ENCODE peak calls at places on chromosomes 5 and 9, in nine cellular contexts. One of them, this sample, is unnamed.

GRCh38 chr5:15959560-15960164 is 219.9 kb downstream of the MARCHF11 start:
- DNase-seq in IMR-90: no peak
- DNase-seq in sigmoid colon: no peak
- DNase-seq in AG09309: no peak
- DNase-seq in lung microvascular endothelial cell: no peak
- DNase-seq in kidney tubule cell: no peak
- DNase-seq in brain microvascular endothelial cell: no peak
- DNase-seq in T follicular helper cell: no peak
- DNase-seq in GM23248: no peak
- DNase-seq in this sample: no peak

GRCh38 chr5:71695069-71695468 is 24.0 kb upstream of the CARTPT start:
- DNase-seq in IMR-90: no peak
- DNase-seq in sigmoid colon: no peak
- DNase-seq in AG09309: no peak
- DNase-seq in lung microvascular endothelial cell: no peak
- DNase-seq in kidney tubule cell: no peak
- DNase-seq in brain microvascular endothelial cell: no peak
- DNase-seq in T follicular helper cell: no peak
- DNase-seq in GM23248: no peak
- DNase-seq in this sample: no peak

GRCh38 chr5:100777680-100778281 is 125.3 kb downstream of the ST8SIA4 start:
- DNase-seq in IMR-90: peak; percentile 89
- DNase-seq in sigmoid colon: no peak
- DNase-seq in AG09309: peak; percentile 41
- DNase-seq in lung microvascular endothelial cell: peak; percentile 41
- DNase-seq in kidney tubule cell: peak; percentile 74
- DNase-seq in brain microvascular endothelial cell: peak; percentile 75
- DNase-seq in T follicular helper cell: no peak
- DNase-seq in GM23248: peak; percentile 86
- DNase-seq in this sample: no peak

GRCh38 chr5:53006920-53007890 is 18.1 kb downstream of the ITGA2 start:
- DNase-seq in IMR-90: no peak
- DNase-seq in sigmoid colon: no peak
- DNase-seq in AG09309: no peak
- DNase-seq in lung microvascular endothelial cell: peak; percentile 52
- DNase-seq in kidney tubule cell: no peak
- DNase-seq in brain microvascular endothelial cell: no peak
- DNase-seq in T follicular helper cell: no peak
- DNase-seq in GM23248: peak; percentile 62
- DNase-seq in this sample: no peak

GRCh38 chr5:147446528-147446927 is 63.3 kb downstream of the DPYSL3 start:
- DNase-seq in IMR-90: peak; percentile 34
- DNase-seq in sigmoid colon: peak; percentile 78
- DNase-seq in AG09309: no peak
- DNase-seq in lung microvascular endothelial cell: no peak
- DNase-seq in kidney tubule cell: no peak
- DNase-seq in brain microvascular endothelial cell: no peak
- DNase-seq in T follicular helper cell: no peak
- DNase-seq in GM23248: peak; percentile 48
- DNase-seq in this sample: no peak

GRCh38 chr5:128213340-128213739 is 129.8 kb downstream of the SLC12A2 start:
- DNase-seq in IMR-90: peak; percentile 77
- DNase-seq in sigmoid colon: no peak
- DNase-seq in AG09309: no peak
- DNase-seq in lung microvascular endothelial cell: peak; percentile 83
- DNase-seq in kidney tubule cell: peak; percentile 72
- DNase-seq in brain microvascular endothelial cell: peak; percentile 65
- DNase-seq in T follicular helper cell: peak; percentile 16
- DNase-seq in GM23248: peak; percentile 80
- DNase-seq in this sample: no peak

GRCh38 chr5:24068507-24068906 is 561.1 kb downstream of the PRDM9 start:
- DNase-seq in IMR-90: no peak
- DNase-seq in sigmoid colon: no peak
- DNase-seq in AG09309: no peak
- DNase-seq in lung microvascular endothelial cell: no peak
- DNase-seq in kidney tubule cell: no peak
- DNase-seq in brain microvascular endothelial cell: no peak
- DNase-seq in T follicular helper cell: no peak
- DNase-seq in GM23248: no peak
- DNase-seq in this sample: no peak

GRCh38 chr5:635321-636055 is 23.3 kb downstream of the CEP72 start:
- DNase-seq in IMR-90: no peak
- DNase-seq in sigmoid colon: no peak
- DNase-seq in AG09309: no peak
- DNase-seq in lung microvascular endothelial cell: no peak
- DNase-seq in kidney tubule cell: no peak
- DNase-seq in brain microvascular endothelial cell: no peak
- DNase-seq in T follicular helper cell: no peak
- DNase-seq in GM23248: no peak
- DNase-seq in this sample: peak; percentile 28

GRCh38 chr5:133226186-133226585 is 174.4 kb downstream of the HSPA4 start:
- DNase-seq in IMR-90: no peak
- DNase-seq in sigmoid colon: peak; percentile 25
- DNase-seq in AG09309: no peak
- DNase-seq in lung microvascular endothelial cell: no peak
- DNase-seq in kidney tubule cell: no peak
- DNase-seq in brain microvascular endothelial cell: no peak
- DNase-seq in T follicular helper cell: no peak
- DNase-seq in GM23248: no peak
- DNase-seq in this sample: no peak

GRCh38 chr9:131049829-131050715 is 41.1 kb downstream of the LAMC3 start:
- DNase-seq in IMR-90: no peak
- DNase-seq in sigmoid colon: no peak
- DNase-seq in AG09309: no peak
- DNase-seq in lung microvascular endothelial cell: no peak
- DNase-seq in kidney tubule cell: no peak
- DNase-seq in brain microvascular endothelial cell: no peak
- DNase-seq in T follicular helper cell: no peak
- DNase-seq in GM23248: no peak
- DNase-seq in this sample: no peak

GRCh38 chr9:111294691-111295451 is 35.2 kb downstream of the OR2K2 start:
- DNase-seq in IMR-90: no peak
- DNase-seq in sigmoid colon: no peak
- DNase-seq in AG09309: no peak
- DNase-seq in lung microvascular endothelial cell: no peak
- DNase-seq in kidney tubule cell: no peak
- DNase-seq in brain microvascular endothelial cell: no peak
- DNase-seq in T follicular helper cell: no peak
- DNase-seq in GM23248: no peak
- DNase-seq in this sample: no peak

GRCh38 chr5:55856511-55857246 is 5.5 kb downstream of the IL31RA start:
- DNase-seq in IMR-90: no peak
- DNase-seq in sigmoid colon: no peak
- DNase-seq in AG09309: no peak
- DNase-seq in lung microvascular endothelial cell: peak; percentile 51
- DNase-seq in kidney tubule cell: no peak
- DNase-seq in brain microvascular endothelial cell: no peak
- DNase-seq in T follicular helper cell: no peak
- DNase-seq in GM23248: no peak
- DNase-seq in this sample: no peak

GRCh38 chr9:2496934-2497333 is 124.7 kb upstream of the VLDLR start:
- DNase-seq in IMR-90: no peak
- DNase-seq in sigmoid colon: no peak
- DNase-seq in AG09309: no peak
- DNase-seq in lung microvascular endothelial cell: no peak
- DNase-seq in kidney tubule cell: no peak
- DNase-seq in brain microvascular endothelial cell: no peak
- DNase-seq in T follicular helper cell: no peak
- DNase-seq in GM23248: peak; percentile 17
- DNase-seq in this sample: no peak

GRCh38 chr5:142432961-142433360 is 108.1 kb upstream of the SPRY4 start:
- DNase-seq in IMR-90: no peak
- DNase-seq in sigmoid colon: no peak
- DNase-seq in AG09309: no peak
- DNase-seq in lung microvascular endothelial cell: no peak
- DNase-seq in kidney tubule cell: peak; percentile 12
- DNase-seq in brain microvascular endothelial cell: no peak
- DNase-seq in T follicular helper cell: peak; percentile 31
- DNase-seq in GM23248: no peak
- DNase-seq in this sample: no peak

GRCh38 chr5:115098041-115098702 is 71.5 kb downstream of the TRIM36 start:
- DNase-seq in IMR-90: peak; percentile 60
- DNase-seq in sigmoid colon: no peak
- DNase-seq in AG09309: peak; percentile 17
- DNase-seq in lung microvascular endothelial cell: peak; percentile 67
- DNase-seq in kidney tubule cell: peak; percentile 56
- DNase-seq in brain microvascular endothelial cell: peak; percentile 67
- DNase-seq in T follicular helper cell: peak; percentile 2
- DNase-seq in GM23248: peak; percentile 70
- DNase-seq in this sample: no peak

GRCh38 chr9:70222354-70222753 is 36.4 kb upstream of the SMC5 start:
- DNase-seq in IMR-90: peak; percentile 43
- DNase-seq in sigmoid colon: no peak
- DNase-seq in AG09309: no peak
- DNase-seq in lung microvascular endothelial cell: no peak
- DNase-seq in kidney tubule cell: no peak
- DNase-seq in brain microvascular endothelial cell: no peak
- DNase-seq in T follicular helper cell: no peak
- DNase-seq in GM23248: peak; percentile 45
- DNase-seq in this sample: no peak

GRCh38 chr5:103273952-103274351 is 15.4 kb downstream of the MACIR start:
- DNase-seq in IMR-90: no peak
- DNase-seq in sigmoid colon: no peak
- DNase-seq in AG09309: no peak
- DNase-seq in lung microvascular endothelial cell: no peak
- DNase-seq in kidney tubule cell: no peak
- DNase-seq in brain microvascular endothelial cell: no peak
- DNase-seq in T follicular helper cell: no peak
- DNase-seq in GM23248: no peak
- DNase-seq in this sample: no peak

GRCh38 chr9:86599565-86599964 is 245.4 kb upstream of the TUT7 start:
- DNase-seq in IMR-90: no peak
- DNase-seq in sigmoid colon: no peak
- DNase-seq in AG09309: no peak
- DNase-seq in lung microvascular endothelial cell: no peak
- DNase-seq in kidney tubule cell: no peak
- DNase-seq in brain microvascular endothelial cell: no peak
- DNase-seq in T follicular helper cell: no peak
- DNase-seq in GM23248: no peak
- DNase-seq in this sample: no peak

GRCh38 chr5:92838253-92838652 is 742.8 kb downstream of the NR2F1-AS1 start:
- DNase-seq in IMR-90: no peak
- DNase-seq in sigmoid colon: no peak
- DNase-seq in AG09309: no peak
- DNase-seq in lung microvascular endothelial cell: peak; percentile 25
- DNase-seq in kidney tubule cell: peak; percentile 18
- DNase-seq in brain microvascular endothelial cell: no peak
- DNase-seq in T follicular helper cell: no peak
- DNase-seq in GM23248: no peak
- DNase-seq in this sample: no peak

GRCh38 chr5:68920888-68921287 is 172.9 kb upstream of the SLC30A5 start:
- DNase-seq in IMR-90: no peak
- DNase-seq in sigmoid colon: no peak
- DNase-seq in AG09309: no peak
- DNase-seq in lung microvascular endothelial cell: no peak
- DNase-seq in kidney tubule cell: no peak
- DNase-seq in brain microvascular endothelial cell: no peak
- DNase-seq in T follicular helper cell: no peak
- DNase-seq in GM23248: no peak
- DNase-seq in this sample: no peak

GRCh38 chr9:38318755-38319495 is 73.6 kb upstream of the ALDH1B1 start:
- DNase-seq in IMR-90: peak; percentile 72
- DNase-seq in sigmoid colon: no peak
- DNase-seq in AG09309: no peak
- DNase-seq in lung microvascular endothelial cell: no peak
- DNase-seq in kidney tubule cell: peak; percentile 97
- DNase-seq in brain microvascular endothelial cell: peak; percentile 11
- DNase-seq in T follicular helper cell: no peak
- DNase-seq in GM23248: peak; percentile 27
- DNase-seq in this sample: no peak

GRCh38 chr5:71887680-71888079 is 168.6 kb downstream of the CARTPT start:
- DNase-seq in IMR-90: peak; percentile 94
- DNase-seq in sigmoid colon: no peak
- DNase-seq in AG09309: peak; percentile 57
- DNase-seq in lung microvascular endothelial cell: peak; percentile 74
- DNase-seq in kidney tubule cell: peak; percentile 77
- DNase-seq in brain microvascular endothelial cell: peak; percentile 79
- DNase-seq in T follicular helper cell: no peak
- DNase-seq in GM23248: peak; percentile 89
- DNase-seq in this sample: no peak

GRCh38 chr9:13386935-13387667 is 107.6 kb upstream of the MPDZ start:
- DNase-seq in IMR-90: peak; percentile 33
- DNase-seq in sigmoid colon: no peak
- DNase-seq in AG09309: peak; percentile 10
- DNase-seq in lung microvascular endothelial cell: no peak
- DNase-seq in kidney tubule cell: peak; percentile 62
- DNase-seq in brain microvascular endothelial cell: peak; percentile 83
- DNase-seq in T follicular helper cell: no peak
- DNase-seq in GM23248: peak; percentile 87
- DNase-seq in this sample: no peak

GRCh38 chr5:137144656-137145055 is 354.5 kb downstream of the SPOCK1 start:
- DNase-seq in IMR-90: no peak
- DNase-seq in sigmoid colon: no peak
- DNase-seq in AG09309: no peak
- DNase-seq in lung microvascular endothelial cell: no peak
- DNase-seq in kidney tubule cell: peak; percentile 65
- DNase-seq in brain microvascular endothelial cell: no peak
- DNase-seq in T follicular helper cell: no peak
- DNase-seq in GM23248: no peak
- DNase-seq in this sample: no peak

This sample was measured in spleen.